ENCODE peak calls at places on chromosome 20, in seven cellular contexts. U, A, L, Q, I, N and H are unnamed samples.
A peak's percentile ranks its signal among the peaks of the same experiment; 100 is the strongest.

GRCh38 chr20:10922941-10923340 is 249.1 kb upstream of the JAG1 start:
- DNase-seq in U (peak; percentile 96), N (no peak), A (no peak), L (no peak), Q (no peak), I (no peak), H (no peak)

GRCh38 chr20:50911030-50911429 is 20.2 kb downstream of the ADNP start:
- DNase-seq in I (no peak), Q (no peak), L (no peak), A (no peak), U (peak; percentile 85), N (no peak), H (no peak)

GRCh38 chr20:51788822-51789221 is 13.5 kb downstream of the SALL4 start:
- DNase-seq in N (no peak), Q (no peak), I (no peak), A (no peak), U (no peak), L (no peak), H (no peak)

GRCh38 chr20:7470912-7471311 is 469.3 kb downstream of the HAO1 start:
- DNase-seq in A (no peak), L (no peak), Q (no peak), I (no peak), N (no peak), U (no peak), H (no peak)

GRCh38 chr20:63246490-63247284 is 7.6 kb downstream of the NKAIN4 start:
- DNase-seq in N (no peak), U (no peak), I (peak; percentile 83), L (peak; percentile 32), Q (no peak), A (no peak), H (no peak)

GRCh38 chr20:12882832-12883506 is 125.8 kb upstream of the SPTLC3 start:
- DNase-seq in U (peak; percentile 45), I (no peak), N (no peak), A (no peak), Q (no peak), L (no peak), H (no peak)

GRCh38 chr20:63775096-63775978 is 35.8 kb downstream of the SLC2A4RG start:
- DNase-seq in U (peak; percentile 19), Q (no peak), N (peak; percentile 80), I (no peak), L (peak; percentile 64), A (no peak), H (no peak)

GRCh38 chr20:8489094-8489883 is 357.2 kb downstream of the PLCB1 start:
- DNase-seq in U (no peak), I (no peak), Q (no peak), N (no peak), L (no peak), A (no peak), H (no peak)

GRCh38 chr20:50519036-50519780 is 9.0 kb downstream of the PTPN1 start:
- DNase-seq in I (no peak), A (peak; percentile 66), N (no peak), U (no peak), Q (peak; percentile 15), L (no peak), H (no peak)

GRCh38 chr20:61299613-61300012 is 47.6 kb downstream of the CDH4 start:
- DNase-seq in N (no peak), I (no peak), Q (no peak), A (no peak), L (no peak), U (no peak), H (no peak)

GRCh38 chr20:61434361-61434781 is 182.3 kb downstream of the CDH4 start:
- DNase-seq in U (peak; percentile 25), A (no peak), Q (no peak), I (no peak), N (no peak), L (no peak), H (no peak)

GRCh38 chr20:41006936-41007871 is 21.4 kb upstream of the TOP1 start:
- DNase-seq in I (no peak), Q (no peak), L (no peak), U (no peak), A (no peak), N (no peak), H (no peak)

GRCh38 chr20:8050117-8050837 is 30.7 kb upstream of the TMX4 start:
- DNase-seq in A (no peak), Q (no peak), N (no peak), I (no peak), U (no peak), L (no peak), H (no peak)

GRCh38 chr20:35597186-35597585 is 18.4 kb upstream of the SPAG4 start:
- DNase-seq in U (no peak), I (no peak), L (no peak), Q (no peak), N (no peak), A (no peak), H (no peak)

GRCh38 chr20:60306105-60306504 is 347.9 kb downstream of the CDH26 start:
- DNase-seq in Q (no peak), L (no peak), U (no peak), A (no peak), N (no peak), I (no peak), H (no peak)

GRCh38 chr20:41287327-41287726 is 30.2 kb downstream of the ZHX3 start:
- DNase-seq in U (peak; percentile 97), I (no peak), A (no peak), N (no peak), Q (no peak), L (no peak), H (no peak)

GRCh38 chr20:12591949-12592470 is 416.8 kb upstream of the SPTLC3 start:
- DNase-seq in N (no peak), U (no peak), L (no peak), A (no peak), Q (no peak), I (peak; percentile 85), H (no peak)

GRCh38 chr20:62104791-62105345 is 17.4 kb upstream of the LSM14B start:
- DNase-seq in L (no peak), N (no peak), Q (no peak), U (peak; percentile 46), I (no peak), A (no peak), H (no peak)

GRCh38 chr20:47345214-47345613 is 11.3 kb downstream of the ZMYND8 start:
- DNase-seq in L (no peak), A (no peak), Q (no peak), U (no peak), I (peak; percentile 51), N (no peak), H (no peak)

GRCh38 chr20:57660510-57661199 is 40.4 kb upstream of the ZBP1 start:
- DNase-seq in L (no peak), N (peak; percentile 10), Q (peak; percentile 15), I (no peak), A (no peak), U (no peak), H (no peak)

GRCh38 chr20:38725959-38726848 is 1.9 kb downstream of the SLC32A1 start:
- DNase-seq in L (peak; percentile 74), A (peak; percentile 64), N (no peak), I (no peak), U (peak; percentile 11), Q (no peak), H (no peak)

GRCh38 chr20:8454137-8454712 is 322.2 kb downstream of the PLCB1 start:
- DNase-seq in I (no peak), L (no peak), N (no peak), A (no peak), U (peak; percentile 97), Q (no peak), H (peak; percentile 57)

GRCh38 chr20:5353624-5354496 is 37.1 kb upstream of the PROKR2 start:
- DNase-seq in I (no peak), N (no peak), Q (no peak), L (no peak), U (peak; percentile 44), A (no peak), H (no peak)

GRCh38 chr20:19987046-19987445 is 30.1 kb upstream of the NAA20 start:
- DNase-seq in U (no peak), I (no peak), N (no peak), A (no peak), Q (no peak), L (no peak), H (no peak)
- H3K27ac ChIP-seq in U (peak overlapping the region; percentile 45), I (no peak overlapping the region), N (no peak overlapping the region), A (no peak overlapping the region), Q (peak overlapping the region; percentile 65), L (no peak overlapping the region), H (no peak overlapping the region)

DNA sequence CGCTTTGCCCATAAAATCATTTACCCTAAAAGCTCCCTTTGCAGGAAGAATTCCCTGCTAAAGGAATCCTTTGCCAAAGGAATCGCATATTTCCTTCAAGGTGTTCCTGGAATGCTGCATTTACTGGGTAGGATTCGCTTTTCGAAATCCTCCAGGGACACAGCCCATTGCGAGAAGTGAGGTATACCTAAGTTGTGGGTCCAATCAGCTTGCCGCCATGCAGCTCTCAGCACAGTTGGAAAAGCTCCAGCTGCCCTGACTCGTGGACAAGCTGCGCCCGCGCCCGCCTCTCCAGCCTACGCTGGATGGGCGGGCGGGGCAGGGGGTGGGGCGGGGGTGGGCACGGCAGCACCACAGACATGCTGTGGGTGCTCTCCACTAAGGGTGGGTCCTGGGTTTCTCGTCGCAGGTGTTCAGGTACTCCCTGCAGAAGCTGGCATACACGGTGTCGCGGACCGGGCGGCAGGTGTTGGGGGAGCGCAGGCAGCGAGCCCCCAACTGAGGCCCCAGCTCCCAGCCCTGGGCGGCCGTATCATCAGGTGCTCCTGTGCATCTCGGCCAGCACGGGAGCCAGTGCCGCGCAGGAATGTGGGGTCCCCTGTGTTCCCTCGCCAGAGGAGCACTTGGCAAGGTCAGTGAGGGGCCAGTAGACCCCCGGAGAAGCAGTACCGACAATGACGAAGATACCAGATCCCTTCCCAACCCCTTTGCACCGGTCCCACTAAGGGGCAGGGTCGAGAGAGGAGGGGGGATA is 1.4 kb downstream of the NNAT start:
- DNase-seq in Q (peak; percentile 62), A (no peak), I (peak; percentile 78), L (no peak), U (peak; percentile 35), N (no peak), H (no peak)
- TF ChIP-seq POLR2A in Q (no peak), A (no peak), I (no peak), L (no peak), U (no peak), N (no peak), H (no peak)

DNA sequence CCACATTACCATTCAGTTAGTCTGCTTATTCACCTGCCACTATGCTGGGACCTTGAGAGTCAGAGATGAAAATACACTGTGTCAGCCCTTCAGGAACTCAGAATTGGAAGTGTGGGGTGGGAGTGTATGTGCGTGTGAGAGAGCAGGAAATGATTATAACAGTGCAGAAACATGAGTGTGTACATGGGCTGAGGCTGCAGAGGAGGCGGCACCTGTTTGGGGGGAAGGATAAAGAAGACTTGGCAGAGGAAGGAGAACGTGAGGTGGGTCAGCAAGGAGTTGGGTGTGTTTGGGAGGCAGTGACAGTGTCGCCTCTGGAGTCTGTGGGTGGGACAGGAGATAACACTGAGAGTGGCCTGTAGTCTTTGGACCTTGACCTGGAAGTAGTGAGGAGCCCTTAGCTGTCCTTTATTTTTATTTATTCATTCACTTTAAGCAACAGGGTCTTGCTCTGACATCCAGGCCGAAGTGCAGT is 3.1 kb downstream of the CHMP4B start:
- DNase-seq in U (peak; percentile 18), Q (no peak), N (no peak), I (no peak), A (no peak), L (no peak), H (no peak)
- H3K27ac ChIP-seq in U (no peak overlapping the region), Q (no peak overlapping the region), N (no peak overlapping the region), I (no peak overlapping the region), A (no peak overlapping the region), L (no peak overlapping the region), H (no peak overlapping the region)

GRCh38 chr20:3846740-3847418 is at the start of gene MAVS:
- DNase-seq in Q (peak; percentile 28), L (peak; percentile 90), N (peak; percentile 91), I (peak; percentile 92), U (peak; percentile 70), A (peak; percentile 87), H (peak; percentile 92)
- TF ChIP-seq POLR2A in Q (peak; percentile 45), L (peak; percentile 84), N (peak; percentile 73), I (peak; percentile 89), U (peak; percentile 82), A (peak; percentile 69), H (no peak)